ENCODE peak calls at places on chromosomes 7 and 10, in seven cellular contexts. One of them, this sample, is unnamed.

GRCh38 chr7:122552769-122553168 is 146.1 kb downstream of the RNF133 start:
- DNase-seq in body of pancreas: no peak
- DNase-seq in HCT116: no peak
- DNase-seq in IMR-90: no peak
- DNase-seq in uterus: no peak
- DNase-seq in adrenal gland: no peak
- DNase-seq in A549: no peak
- DNase-seq in this sample: no peak

GRCh38 chr7:78226059-78226658 is 427.6 kb downstream of the PHTF2 start:
- DNase-seq in body of pancreas: peak
- DNase-seq in HCT116: peak
- DNase-seq in IMR-90: peak
- DNase-seq in uterus: no peak
- DNase-seq in adrenal gland: peak
- DNase-seq in A549: peak
- DNase-seq in this sample: peak

GRCh38 chr7:43838201-43838659 is 31.1 kb downstream of the MRPS24 start:
- DNase-seq in body of pancreas: no peak
- DNase-seq in HCT116: no peak
- DNase-seq in IMR-90: no peak
- DNase-seq in uterus: no peak
- DNase-seq in adrenal gland: no peak
- DNase-seq in A549: no peak
- DNase-seq in this sample: no peak

GRCh38 chr7:92782855-92783254 is 53.5 kb downstream of the CDK6 start:
- DNase-seq in body of pancreas: no peak
- DNase-seq in HCT116: no peak
- DNase-seq in IMR-90: no peak
- DNase-seq in uterus: no peak
- DNase-seq in adrenal gland: no peak
- DNase-seq in A549: no peak
- DNase-seq in this sample: no peak

GRCh38 chr7:7231005-7231404 is 48.7 kb downstream of the C1GALT1 start:
- DNase-seq in body of pancreas: no peak
- DNase-seq in HCT116: no peak
- DNase-seq in IMR-90: no peak
- DNase-seq in uterus: no peak
- DNase-seq in adrenal gland: no peak
- DNase-seq in A549: no peak
- DNase-seq in this sample: no peak

GRCh38 chr7:105806592-105807266 is 69.7 kb downstream of the ATXN7L1 start:
- DNase-seq in body of pancreas: no peak
- DNase-seq in HCT116: no peak
- DNase-seq in IMR-90: peak
- DNase-seq in uterus: no peak
- DNase-seq in adrenal gland: peak
- DNase-seq in A549: peak
- DNase-seq in this sample: peak

GRCh38 chr7:111018960-111019835 is 71.7 kb upstream of the LRRN3 start:
- DNase-seq in body of pancreas: no peak
- DNase-seq in HCT116: no peak
- DNase-seq in IMR-90: no peak
- DNase-seq in uterus: no peak
- DNase-seq in adrenal gland: no peak
- DNase-seq in A549: no peak
- DNase-seq in this sample: peak

GRCh38 chr10:62514079-62514693 is 140.0 kb downstream of the ZNF365 start:
- DNase-seq in body of pancreas: no peak
- DNase-seq in HCT116: no peak
- DNase-seq in IMR-90: no peak
- DNase-seq in uterus: no peak
- DNase-seq in adrenal gland: no peak
- DNase-seq in A549: no peak
- DNase-seq in this sample: no peak

GRCh38 chr10:133397938-133398337 is 4.0 kb downstream of the MTG1 start:
- DNase-seq in body of pancreas: no peak
- DNase-seq in HCT116: no peak
- DNase-seq in IMR-90: peak
- DNase-seq in uterus: no peak
- DNase-seq in adrenal gland: no peak
- DNase-seq in A549: no peak
- DNase-seq in this sample: no peak

GRCh38 chr7:127588019-127588696 is at the start of gene ARF5:
- DNase-seq in body of pancreas: peak
- DNase-seq in HCT116: peak
- DNase-seq in IMR-90: peak
- DNase-seq in uterus: peak
- DNase-seq in adrenal gland: peak
- DNase-seq in A549: peak
- DNase-seq in this sample: peak

GRCh38 chr10:57472823-57473619 is 794.7 kb downstream of the IPMK start:
- DNase-seq in body of pancreas: no peak
- DNase-seq in HCT116: no peak
- DNase-seq in IMR-90: no peak
- DNase-seq in uterus: no peak
- DNase-seq in adrenal gland: no peak
- DNase-seq in A549: peak
- DNase-seq in this sample: no peak

GRCh38 chr7:144519900-144520299 is 116.4 kb upstream of the NOBOX start:
- DNase-seq in body of pancreas: no peak
- DNase-seq in HCT116: no peak
- DNase-seq in IMR-90: no peak
- DNase-seq in uterus: peak
- DNase-seq in adrenal gland: no peak
- DNase-seq in A549: no peak
- DNase-seq in this sample: no peak

GRCh38 chr10:29104661-29105369 is 184.1 kb upstream of the LYZL1 start:
- DNase-seq in body of pancreas: no peak
- DNase-seq in HCT116: no peak
- DNase-seq in IMR-90: peak
- DNase-seq in uterus: no peak
- DNase-seq in adrenal gland: no peak
- DNase-seq in A549: peak
- DNase-seq in this sample: peak

GRCh38 chr10:70459061-70459770 is 17.7 kb upstream of the NODAL start:
- DNase-seq in body of pancreas: no peak
- DNase-seq in HCT116: no peak
- DNase-seq in IMR-90: no peak
- DNase-seq in uterus: no peak
- DNase-seq in adrenal gland: peak
- DNase-seq in A549: no peak
- DNase-seq in this sample: no peak

GRCh38 chr10:114208351-114208750 is 29.2 kb downstream of the TDRD1 start:
- DNase-seq in body of pancreas: no peak
- DNase-seq in HCT116: no peak
- DNase-seq in IMR-90: no peak
- DNase-seq in uterus: no peak
- DNase-seq in adrenal gland: no peak
- DNase-seq in A549: no peak
- DNase-seq in this sample: no peak

GRCh38 chr7:37901236-37901827 is 15.3 kb downstream of the SFRP4 start:
- DNase-seq in body of pancreas: no peak
- DNase-seq in HCT116: peak
- DNase-seq in IMR-90: peak
- DNase-seq in uterus: no peak
- DNase-seq in adrenal gland: no peak
- DNase-seq in A549: peak
- DNase-seq in this sample: no peak

GRCh38 chr10:127150136-127150535 is 46.3 kb downstream of the INSYN2A start:
- DNase-seq in body of pancreas: no peak
- DNase-seq in HCT116: peak
- DNase-seq in IMR-90: peak
- DNase-seq in uterus: no peak
- DNase-seq in adrenal gland: no peak
- DNase-seq in A549: no peak
- DNase-seq in this sample: no peak

GRCh38 chr7:24741691-24742639 is 15.3 kb downstream of the GSDME start:
- DNase-seq in body of pancreas: peak
- DNase-seq in HCT116: no peak
- DNase-seq in IMR-90: peak
- DNase-seq in uterus: peak
- DNase-seq in adrenal gland: no peak
- DNase-seq in A549: peak
- DNase-seq in this sample: no peak

GRCh38 chr10:132141526-132142395 is 45.0 kb upstream of the DPYSL4 start:
- DNase-seq in body of pancreas: no peak
- DNase-seq in HCT116: no peak
- DNase-seq in IMR-90: no peak
- DNase-seq in uterus: no peak
- DNase-seq in adrenal gland: no peak
- DNase-seq in A549: no peak
- DNase-seq in this sample: no peak

GRCh38 chr10:13587367-13587766 is 602 bp downstream of the PRPF18 start:
- DNase-seq in body of pancreas: no peak
- DNase-seq in HCT116: no peak
- DNase-seq in IMR-90: no peak
- DNase-seq in uterus: no peak
- DNase-seq in adrenal gland: no peak
- DNase-seq in A549: no peak
- DNase-seq in this sample: peak

GRCh38 chr7:25854608-25855497 is 297.1 kb upstream of the NFE2L3 start:
- DNase-seq in body of pancreas: peak
- DNase-seq in HCT116: peak
- DNase-seq in IMR-90: peak
- DNase-seq in uterus: peak
- DNase-seq in adrenal gland: peak
- DNase-seq in A549: peak
- DNase-seq in this sample: peak

GRCh38 chr10:126001579-126001978 is 105.2 kb downstream of the FANK1 start:
- DNase-seq in body of pancreas: peak
- DNase-seq in HCT116: no peak
- DNase-seq in IMR-90: no peak
- DNase-seq in uterus: no peak
- DNase-seq in adrenal gland: peak
- DNase-seq in A549: peak
- DNase-seq in this sample: no peak

GRCh38 chr10:85510682-85511081 is 855.9 kb downstream of the GRID1 start:
- DNase-seq in body of pancreas: no peak
- DNase-seq in HCT116: no peak
- DNase-seq in IMR-90: no peak
- DNase-seq in uterus: no peak
- DNase-seq in adrenal gland: no peak
- DNase-seq in A549: no peak
- DNase-seq in this sample: no peak

GRCh38 chr7:22110227-22110839 is 164.6 kb upstream of the CDCA7L start:
- DNase-seq in body of pancreas: peak
- DNase-seq in HCT116: peak
- DNase-seq in IMR-90: peak
- DNase-seq in uterus: peak
- DNase-seq in adrenal gland: peak
- DNase-seq in A549: peak
- DNase-seq in this sample: peak

GRCh38 chr10:133379152-133379800 is at the start of gene PAOX:
- DNase-seq in body of pancreas: peak
- DNase-seq in HCT116: no peak
- DNase-seq in IMR-90: peak
- DNase-seq in uterus: peak
- DNase-seq in adrenal gland: peak
- DNase-seq in A549: peak
- DNase-seq in this sample: peak

GRCh38 chr10:125060486-125060850 is 99.9 kb downstream of the CTBP2 start:
- DNase-seq in body of pancreas: no peak
- DNase-seq in HCT116: no peak
- DNase-seq in IMR-90: peak
- DNase-seq in uterus: peak
- DNase-seq in adrenal gland: no peak
- DNase-seq in A549: no peak
- DNase-seq in this sample: no peak

GRCh38 chr7:88219781-88220747 is at the start of gene SRI:
- DNase-seq in body of pancreas: peak
- DNase-seq in HCT116: peak
- DNase-seq in IMR-90: peak
- DNase-seq in uterus: peak
- DNase-seq in adrenal gland: peak
- DNase-seq in A549: peak
- DNase-seq in this sample: peak

GRCh38 chr7:76292206-76292573 is 10.3 kb upstream of the HSPB1 start:
- DNase-seq in body of pancreas: no peak
- DNase-seq in HCT116: no peak
- DNase-seq in IMR-90: no peak
- DNase-seq in uterus: peak
- DNase-seq in adrenal gland: no peak
- DNase-seq in A549: no peak
- DNase-seq in this sample: no peak

GRCh38 chr7:107579546-107579880 is 533 bp upstream of the BCAP29 start:
- DNase-seq in body of pancreas: no peak
- DNase-seq in HCT116: no peak
- DNase-seq in IMR-90: peak
- DNase-seq in uterus: no peak
- DNase-seq in adrenal gland: no peak
- DNase-seq in A549: no peak
- DNase-seq in this sample: no peak

GRCh38 chr7:116180302-116180701 is 30.0 kb upstream of the TES start:
- DNase-seq in body of pancreas: no peak
- DNase-seq in HCT116: peak
- DNase-seq in IMR-90: peak
- DNase-seq in uterus: peak
- DNase-seq in adrenal gland: no peak
- DNase-seq in A549: peak
- DNase-seq in this sample: no peak
- H3K27ac ChIP-seq in body of pancreas: no peak
- H3K27ac ChIP-seq in HCT116: no peak
- H3K27ac ChIP-seq in IMR-90: no peak
- H3K27ac ChIP-seq in uterus: no peak
- H3K27ac ChIP-seq in adrenal gland: no peak
- H3K27ac ChIP-seq in A549: no peak
- H3K27ac ChIP-seq in this sample: no peak

GRCh38 chr10:117911684-117912083 is 135.1 kb downstream of the RAB11FIP2 start:
- DNase-seq in body of pancreas: no peak
- DNase-seq in HCT116: no peak
- DNase-seq in IMR-90: no peak
- DNase-seq in uterus: no peak
- DNase-seq in adrenal gland: no peak
- DNase-seq in A549: no peak
- DNase-seq in this sample: no peak
- TF ChIP-seq POLR2A in body of pancreas: no peak
- TF ChIP-seq POLR2A in HCT116: no peak
- TF ChIP-seq POLR2A in IMR-90: no peak
- TF ChIP-seq POLR2A in uterus: no peak
- TF ChIP-seq POLR2A in adrenal gland: no peak
- TF ChIP-seq POLR2A in A549: no peak
- TF ChIP-seq POLR2A in this sample: no peak

DNA sequence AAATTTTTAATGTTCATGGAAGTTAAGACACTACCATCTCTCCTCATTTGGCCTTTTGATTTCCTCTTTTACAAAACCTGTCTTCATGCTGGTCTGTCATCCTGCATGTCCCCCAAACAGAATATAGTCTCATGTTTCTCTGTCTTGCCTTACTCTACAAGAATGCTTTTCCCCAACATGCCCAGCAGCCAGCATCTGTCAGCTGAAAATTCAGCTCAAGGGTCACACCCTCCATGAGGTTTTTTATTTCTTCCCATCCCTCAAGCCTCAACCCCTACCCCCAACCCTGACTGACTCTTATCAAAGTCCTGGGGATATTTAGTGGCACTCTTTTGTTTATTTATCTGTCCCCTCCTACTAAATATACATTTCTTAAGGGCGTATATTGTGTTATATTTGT is 202.0 kb downstream of the ANK3 start:
- DNase-seq in body of pancreas: no peak
- DNase-seq in HCT116: no peak
- DNase-seq in IMR-90: no peak
- DNase-seq in uterus: no peak
- DNase-seq in adrenal gland: no peak
- DNase-seq in A549: no peak
- DNase-seq in this sample: no peak
- H3K27ac ChIP-seq in body of pancreas: no peak
- H3K27ac ChIP-seq in HCT116: no peak
- H3K27ac ChIP-seq in IMR-90: no peak
- H3K27ac ChIP-seq in uterus: no peak
- H3K27ac ChIP-seq in adrenal gland: no peak
- H3K27ac ChIP-seq in A549: no peak
- H3K27ac ChIP-seq in this sample: no peak

GRCh38 chr7:158017226-158018060 is 570.2 kb downstream of the PTPRN2 start:
- DNase-seq in body of pancreas: no peak
- DNase-seq in HCT116: no peak
- DNase-seq in IMR-90: no peak
- DNase-seq in uterus: no peak
- DNase-seq in adrenal gland: no peak
- DNase-seq in A549: no peak
- DNase-seq in this sample: no peak
- TF ChIP-seq POLR2A in body of pancreas: no peak
- TF ChIP-seq POLR2A in HCT116: no peak
- TF ChIP-seq POLR2A in IMR-90: no peak
- TF ChIP-seq POLR2A in uterus: no peak
- TF ChIP-seq POLR2A in adrenal gland: no peak
- TF ChIP-seq POLR2A in A549: no peak
- TF ChIP-seq POLR2A in this sample: no peak